ENCODE peak calls at places on chromosomes 4 and X, in six cellular contexts. Y is ovary, M is HCT116, D is A549, U is tibial nerve, S is heart left ventricle. X is an unnamed sample.

GRCh38 chrX:47182106-47182700 is 11.4 kb upstream of the UBA1 start:
- DNase-seq in Y (peak), M (no peak), D (no peak), U (no peak), S (no peak), X (no peak)

GRCh38 chrX:66399273-66399672 is 235.2 kb downstream of the HEPH start:
- DNase-seq in Y (no peak), M (no peak), D (no peak), U (no peak), S (no peak), X (no peak)

GRCh38 chr4:142278663-142279062 is 567.4 kb downstream of the INPP4B start:
- DNase-seq in Y (no peak), M (no peak), D (no peak), U (no peak), S (no peak), X (no peak)

GRCh38 chrX:45860450-45860849 is 659.8 kb upstream of the DIPK2B start:
- DNase-seq in Y (no peak), M (no peak), D (no peak), U (no peak), S (no peak), X (no peak)

GRCh38 chrX:129650821-129651510 is 3.8 kb downstream of the APLN start:
- DNase-seq in Y (no peak), M (no peak), D (no peak), U (no peak), S (no peak), X (no peak)

GRCh38 chr4:109574931-109575804 is 15.1 kb downstream of the MCUB start:
- DNase-seq in Y (no peak), M (no peak), D (no peak), U (no peak), S (no peak), X (no peak)

GRCh38 chrX:11591712-11592351 is 73.9 kb downstream of the ARHGAP6 start:
- DNase-seq in Y (no peak), M (no peak), D (no peak), U (no peak), S (no peak), X (no peak)

GRCh38 chr4:13933163-13933562 is 305.6 kb upstream of the BOD1L1 start:
- DNase-seq in Y (no peak), M (no peak), D (no peak), U (no peak), S (no peak), X (no peak)

GRCh38 chrX:85136409-85136808 is 107.2 kb downstream of the SATL1 start:
- DNase-seq in Y (no peak), M (no peak), D (no peak), U (no peak), S (no peak), X (no peak)

GRCh38 chr4:189656551-189657165 is 284.0 kb upstream of the FRG1 start:
- DNase-seq in Y (no peak), M (no peak), D (no peak), U (peak), S (no peak), X (no peak)

GRCh38 chrX:153768311-153769157 is 4.5 kb downstream of the PLXNB3 start:
- DNase-seq in Y (peak), M (no peak), D (no peak), U (no peak), S (no peak), X (no peak)

GRCh38 chr4:15167743-15168142 is 165.5 kb downstream of the CPEB2 start:
- DNase-seq in Y (no peak), M (no peak), D (no peak), U (no peak), S (no peak), X (no peak)

GRCh38 chr4:73308286-73308685 is 49.7 kb upstream of the ANKRD17 start:
- DNase-seq in Y (no peak), M (no peak), D (no peak), U (no peak), S (no peak), X (no peak)

GRCh38 chr4:18051281-18051680 is 29.7 kb upstream of the LCORL start:
- DNase-seq in Y (no peak), M (no peak), D (no peak), U (no peak), S (no peak), X (no peak)

GRCh38 chr4:184309241-184310170 is 91.8 kb upstream of the ENPP6 start:
- DNase-seq in Y (no peak), M (no peak), D (no peak), U (no peak), S (no peak), X (no peak)

GRCh38 chrX:13064599-13065143 is 20.3 kb upstream of the FAM9C start:
- DNase-seq in Y (no peak), M (no peak), D (peak), U (peak), S (no peak), X (peak)

GRCh38 chr4:184826315-184827266 is 823 bp upstream of the ACSL1 start:
- DNase-seq in Y (no peak), M (no peak), D (no peak), U (no peak), S (peak), X (no peak)

GRCh38 chr4:66048861-66049260 is 378.6 kb upstream of the EPHA5 start:
- DNase-seq in Y (no peak), M (no peak), D (no peak), U (no peak), S (no peak), X (no peak)

GRCh38 chr4:54099287-54099958 is 540 bp upstream of the GSX2 start:
- DNase-seq in Y (no peak), M (no peak), D (no peak), U (no peak), S (no peak), X (no peak)

GRCh38 chrX:96182366-96182765 is 502.3 kb upstream of the DIAPH2 start:
- DNase-seq in Y (peak), M (no peak), D (no peak), U (no peak), S (no peak), X (no peak)

GRCh38 chrX:96383428-96383827 is 301.2 kb upstream of the DIAPH2 start:
- DNase-seq in Y (no peak), M (no peak), D (no peak), U (no peak), S (no peak), X (no peak)

GRCh38 chrX:15293471-15293870 is 22.0 kb downstream of the ASB11 start:
- DNase-seq in Y (no peak), M (no peak), D (no peak), U (no peak), S (no peak), X (no peak)

GRCh38 chr4:98480535-98480934 is 177.9 kb downstream of the TSPAN5 start:
- DNase-seq in Y (no peak), M (no peak), D (no peak), U (no peak), S (no peak), X (no peak)

GRCh38 chr4:125664091-125664767 is 349.5 kb downstream of the FAT4 start:
- DNase-seq in Y (no peak), M (no peak), D (no peak), U (no peak), S (no peak), X (no peak)

GRCh38 chr4:183905081-183905592 is at the start of gene STOX2:
- DNase-seq in Y (peak), M (no peak), D (peak), U (peak), S (peak), X (peak)

GRCh38 chr4:121822796-121823504 is 733 bp downstream of the CCNA2 start:
- DNase-seq in Y (peak), M (no peak), D (peak), U (no peak), S (peak), X (no peak)

GRCh38 chr4:53489279-53489889 is 101.9 kb downstream of the LNX1 start:
- DNase-seq in Y (no peak), M (no peak), D (no peak), U (no peak), S (no peak), X (no peak)

GRCh38 chrX:145735036-145735435 is 82.6 kb upstream of the SLITRK2 start:
- DNase-seq in Y (no peak), M (no peak), D (no peak), U (no peak), S (no peak), X (no peak)

GRCh38 chrX:71282514-71283408 is 674 bp upstream of the NONO start:
- DNase-seq in Y (no peak), M (peak), D (peak), U (no peak), S (no peak), X (no peak)

GRCh38 chrX:12115377-12115776 is 22.9 kb upstream of the FRMPD4 start:
- DNase-seq in Y (no peak), M (no peak), D (no peak), U (no peak), S (no peak), X (no peak)

GRCh38 chr4:41287852-41288251 is 31.1 kb downstream of the UCHL1 start:
- DNase-seq in Y (no peak), M (no peak), D (no peak), U (no peak), S (no peak), X (no peak)

GRCh38 chr4:121741751-121742150 is 23.2 kb downstream of the SMIM43 start:
- DNase-seq in Y (no peak), M (no peak), D (no peak), U (no peak), S (no peak), X (no peak)

GRCh38 chr4:94507708-94508107 is 56.0 kb downstream of the PDLIM5 start:
- DNase-seq in Y (no peak), M (peak), D (no peak), U (peak), S (no peak), X (peak)

GRCh38 chr4:140876597-140877364 is 120.6 kb upstream of the TBC1D9 start:
- DNase-seq in Y (no peak), M (no peak), D (no peak), U (no peak), S (no peak), X (no peak)

GRCh38 chr4:141346144-141346543 is 125.4 kb downstream of the ZNF330 start:
- DNase-seq in Y (no peak), M (peak), D (peak), U (peak), S (peak), X (no peak)

GRCh38 chr4:59936566-59936965 is 1263.6 kb upstream of the ADGRL3 start:
- DNase-seq in Y (no peak), M (no peak), D (no peak), U (no peak), S (no peak), X (no peak)

GRCh38 chr4:103111598-103111997 is 12.0 kb upstream of the BDH2 start:
- DNase-seq in Y (no peak), M (no peak), D (no peak), U (no peak), S (no peak), X (no peak)

GRCh38 chr4:55949480-55949802 is 696 bp downstream of the CEP135 start:
- DNase-seq in Y (no peak), M (no peak), D (no peak), U (no peak), S (no peak), X (no peak)

GRCh38 chr4:55947254-55947882 is 1.4 kb upstream of the CEP135 start:
- DNase-seq in Y (no peak), M (no peak), D (no peak), U (no peak), S (no peak), X (no peak)

GRCh38 chr4:55951191-55951922 is 2.6 kb downstream of the CEP135 start:
- DNase-seq in Y (no peak), M (no peak), D (no peak), U (no peak), S (no peak), X (no peak)

GRCh38 chr4:55947912-55948725 is 626 bp upstream of the CEP135 start:
- DNase-seq in Y (no peak), M (peak), D (peak), U (peak), S (no peak), X (no peak)

GRCh38 chr4:55948726-55949479 is at the start of gene CEP135:
- DNase-seq in Y (peak), M (peak), D (peak), U (peak), S (peak), X (peak)
- TF ChIP-seq POLR2A in Y (no peak), M (peak), D (peak), U (peak), S (no peak), X (no peak)

GRCh38 chr4:78137538-78137937 is 80.4 kb downstream of the FRAS1 start:
- DNase-seq in Y (no peak), M (no peak), D (no peak), U (no peak), S (no peak), X (no peak)

GRCh38 chr4:78131403-78131802 is 74.3 kb downstream of the FRAS1 start:
- DNase-seq in Y (no peak), M (no peak), D (no peak), U (no peak), S (no peak), X (no peak)

GRCh38 chr4:78138252-78138651 is 81.1 kb downstream of the FRAS1 start:
- DNase-seq in Y (no peak), M (no peak), D (no peak), U (no peak), S (no peak), X (no peak)

GRCh38 chr4:78136109-78137081 is 79.3 kb downstream of the FRAS1 start:
- DNase-seq in Y (no peak), M (no peak), D (no peak), U (no peak), S (no peak), X (no peak)
- TF ChIP-seq CTCF in Y (no peak), M (no peak), D (no peak), U (no peak), S (no peak), X (no peak)

GRCh38 chrX:44344194-44344593 is 722 bp upstream of the EFHC2 start:
- DNase-seq in Y (peak), M (no peak), D (no peak), U (peak), S (peak), X (peak)
- H3K4me3 ChIP-seq in Y (no peak), M (no peak), D (peak), U (no peak), S (peak), X (no peak)

DNA sequence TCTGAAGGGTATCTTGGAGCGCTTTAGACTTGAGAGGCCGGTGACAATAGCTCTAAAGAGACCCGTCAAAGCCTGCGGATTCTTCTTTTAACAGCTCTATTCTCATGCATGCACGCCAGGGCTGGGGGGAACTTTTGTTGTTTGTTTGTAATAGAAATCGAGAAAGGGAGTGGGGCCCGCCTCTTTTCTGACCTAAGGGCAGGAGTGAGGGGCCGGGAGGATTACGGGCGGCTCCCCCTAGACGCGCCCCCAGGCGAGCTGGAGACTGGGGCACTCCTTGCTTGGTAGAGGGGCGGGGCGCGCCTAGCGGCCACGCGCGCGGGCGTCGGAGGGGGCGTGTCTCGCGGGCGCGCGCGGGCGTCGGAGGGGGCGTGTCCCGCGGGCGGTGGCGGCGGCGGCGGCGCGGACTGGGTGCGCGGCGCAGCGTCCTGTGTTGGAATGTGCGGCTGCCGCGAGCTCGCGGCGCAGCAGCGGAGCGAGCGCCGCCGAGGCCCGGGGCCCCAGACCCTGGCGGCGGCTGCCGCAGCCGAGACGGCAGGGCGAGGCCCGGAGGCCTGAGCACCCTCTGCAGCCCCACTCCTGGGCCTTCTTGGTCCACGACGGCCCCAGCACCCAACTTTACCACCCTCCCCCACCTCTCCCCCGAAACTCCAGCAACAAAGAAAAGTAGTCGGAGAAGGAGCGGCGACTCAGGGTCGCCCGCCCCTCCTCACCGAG is at the start of gene REST:
- DNase-seq in Y (peak), M (no peak), D (peak), U (peak), S (peak), X (peak)
- TF ChIP-seq POLR2A in Y (peak), M (no peak), D (peak), U (peak), S (no peak), X (no peak)

GRCh38 chr4:75892508-75892907 is 9.7 kb downstream of the PPEF2 start:
- DNase-seq in Y (no peak), M (peak), D (peak), U (no peak), S (no peak), X (no peak)
- TF ChIP-seq CTCF in Y (no peak), M (peak), D (no peak), U (no peak), S (no peak), X (no peak)

GRCh38 chr4:76614589-76614988 is 179.6 kb downstream of the SHROOM3 start:
- DNase-seq in Y (no peak), M (no peak), D (no peak), U (no peak), S (no peak), X (no peak)

GRCh38 chr4:76607846-76608245 is 172.8 kb downstream of the SHROOM3 start:
- DNase-seq in Y (no peak), M (no peak), D (no peak), U (no peak), S (no peak), X (no peak)

GRCh38 chr4:76611164-76611563 is 176.1 kb downstream of the SHROOM3 start:
- DNase-seq in Y (peak), M (no peak), D (no peak), U (no peak), S (no peak), X (no peak)

GRCh38 chr4:76610751-76611150 is 175.7 kb downstream of the SHROOM3 start:
- DNase-seq in Y (no peak), M (no peak), D (no peak), U (no peak), S (no peak), X (no peak)

DNA sequence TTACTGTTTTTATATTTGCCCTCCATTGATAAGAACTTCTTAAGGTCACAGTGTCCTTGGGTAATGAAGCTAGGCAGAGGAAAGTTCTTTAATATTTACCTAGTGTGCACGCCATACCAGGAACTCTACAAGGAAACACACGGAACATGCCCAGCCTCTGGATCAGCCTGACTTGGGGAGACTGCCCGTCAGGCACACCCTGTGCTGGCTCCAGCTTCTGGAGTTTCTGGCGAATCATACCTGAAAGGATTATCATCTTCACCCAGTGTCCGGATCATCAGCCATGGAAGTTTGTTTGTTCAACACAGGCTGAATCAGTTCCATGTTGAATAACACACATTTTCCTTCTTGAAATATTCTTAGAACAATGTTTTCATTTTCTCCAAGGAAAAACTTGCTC is 176.6 kb downstream of the SHROOM3 start:
- DNase-seq in Y (peak), M (no peak), D (no peak), U (peak), S (no peak), X (no peak)
- H3K4me3 ChIP-seq in Y (no peak), M (no peak), D (peak), U (no peak), S (peak), X (no peak)

DNA sequence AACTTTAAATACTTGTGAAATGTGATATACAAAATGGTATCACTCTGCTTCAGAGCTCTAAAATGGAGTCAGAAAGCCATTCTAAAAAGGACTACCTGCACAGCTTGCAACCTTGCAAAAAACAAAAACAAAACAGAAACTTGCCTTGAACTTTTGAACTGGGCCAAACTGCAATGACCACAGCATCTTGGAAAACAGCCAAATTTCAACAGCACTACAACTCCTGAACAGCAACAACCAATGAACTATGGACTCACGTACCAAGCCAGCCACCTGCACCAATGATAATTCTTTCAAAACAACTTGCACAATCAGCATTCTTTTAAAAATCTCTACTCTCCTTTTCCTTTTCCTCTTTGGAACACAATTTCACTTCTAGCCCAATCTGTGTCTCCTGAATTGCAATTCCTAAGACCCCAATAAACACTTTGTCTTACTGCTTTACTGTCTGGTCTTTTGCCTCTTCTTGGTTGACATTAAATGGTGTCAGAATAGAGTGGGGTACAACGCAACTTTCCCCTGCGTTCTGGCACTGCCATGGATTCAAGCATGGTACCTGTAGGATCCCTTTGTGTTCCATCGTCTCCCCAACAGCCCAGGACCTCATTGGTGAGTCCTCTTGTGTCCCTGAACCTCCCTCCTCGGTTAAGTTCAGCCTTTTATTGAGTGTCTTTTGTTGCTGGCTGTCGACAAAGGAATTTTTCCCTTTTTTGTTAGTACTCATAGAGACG is 35.7 kb upstream of the FMR1 start:
- DNase-seq in Y (no peak), M (no peak), D (no peak), U (no peak), S (no peak), X (no peak)
- TF ChIP-seq POLR2A in Y (no peak), M (no peak), D (no peak), U (no peak), S (no peak), X (no peak)

GRCh38 chrX:2629316-2630168 is 61.6 kb upstream of the CD99 start:
- DNase-seq in Y (no peak), M (no peak), D (no peak), U (no peak), S (no peak), X (no peak)

GRCh38 chrX:2631743-2632532 is 59.2 kb upstream of the CD99 start:
- DNase-seq in Y (no peak), M (no peak), D (no peak), U (no peak), S (no peak), X (peak)

GRCh38 chrX:2628751-2629315 is 62.3 kb upstream of the CD99 start:
- DNase-seq in Y (no peak), M (no peak), D (no peak), U (no peak), S (no peak), X (no peak)

GRCh38 chrX:2626750-2627149 is 64.3 kb upstream of the CD99 start:
- DNase-seq in Y (no peak), M (no peak), D (no peak), U (no peak), S (no peak), X (peak)

GRCh38 chrX:2627272-2627867 is 63.7 kb upstream of the CD99 start:
- DNase-seq in Y (no peak), M (peak), D (peak), U (peak), S (no peak), X (peak)
- TF ChIP-seq CTCF in Y (no peak), M (peak), D (peak), U (peak), S (peak), X (no peak)

GRCh38 chr4:21949073-21949457 is 493 bp upstream of the KCNIP4 start:
- DNase-seq in Y (peak), M (no peak), D (no peak), U (no peak), S (peak), X (no peak)
- H3K4me3 ChIP-seq in Y (peak), M (no peak), D (no peak), U (no peak), S (peak), X (no peak)

X was measured in lower leg skin.